ENCODE peak calls at places on chromosomes 11 and 22, in eight cellular contexts. H, Y, P, D, U, S, C and F are unnamed samples. For H3K4me1, the result is how much of the 10 kb centered on the place peaks cover.

GRCh38 chr11:114272311-114272710 is 23.9 kb upstream of the NNMT start:
- DNase-seq in C (no peak), P (no peak), S (no peak), Y (no peak), H (no peak), D (no peak), U (no peak), F (no peak)

GRCh38 chr11:66850588-66851250 is 6.1 kb upstream of the LRFN4 start:
- DNase-seq in Y (no peak), S (no peak), U (no peak), P (peak), H (peak), C (no peak), D (no peak), F (peak)

GRCh38 chr11:41044747-41045146 is 414.7 kb downstream of the LRRC4C start:
- DNase-seq in C (no peak), H (no peak), U (no peak), D (no peak), P (no peak), S (no peak), Y (no peak), F (no peak)

GRCh38 chr11:71929491-71929890 is 645 bp downstream of the RNF121 start:
- DNase-seq in H (no peak), P (no peak), U (no peak), Y (no peak), D (no peak), S (no peak), C (no peak), F (no peak)

GRCh38 chr11:124799384-124800225 is 601 bp downstream of the MSANTD2 start:
- DNase-seq in P (peak), Y (peak), S (peak), H (peak), D (peak), C (no peak), U (peak), F (peak)

GRCh38 chr22:37931893-37932389 is 21.5 kb downstream of the C22orf23 start:
- DNase-seq in C (no peak), U (peak), H (no peak), Y (no peak), P (no peak), D (no peak), S (no peak), F (no peak)

GRCh38 chr11:71076021-71076420 is 176.4 kb downstream of the SHANK2 start:
- DNase-seq in U (no peak), Y (no peak), C (no peak), S (peak), H (no peak), D (no peak), P (no peak), F (no peak)

GRCh38 chr11:64762916-64763803 is 3.4 kb upstream of the PYGM start:
- DNase-seq in C (no peak), H (peak), D (no peak), S (peak), Y (no peak), U (peak), P (no peak), F (peak)

GRCh38 chr22:25120761-25121212 is 78.9 kb upstream of the CRYBB3 start:
- DNase-seq in P (no peak), H (no peak), S (no peak), C (no peak), U (no peak), D (no peak), Y (no peak), F (no peak)

GRCh38 chr11:128550261-128550821 is 37.0 kb downstream of the ETS1 start:
- DNase-seq in U (no peak), C (no peak), P (no peak), H (peak), Y (no peak), S (no peak), D (no peak), F (no peak)

GRCh38 chr22:22341736-22342135 is 97.2 kb downstream of the VPREB1 start:
- DNase-seq in D (no peak), P (no peak), Y (no peak), U (no peak), S (no peak), C (no peak), H (no peak), F (no peak)

GRCh38 chr22:22345781-22346180 is 101.2 kb downstream of the VPREB1 start:
- DNase-seq in Y (no peak), D (no peak), S (no peak), P (no peak), C (no peak), U (no peak), H (no peak), F (no peak)

GRCh38 chr22:22344430-22344829 is 99.8 kb downstream of the VPREB1 start:
- DNase-seq in Y (no peak), H (no peak), D (no peak), P (no peak), C (no peak), S (no peak), U (no peak), F (no peak)

GRCh38 chr22:22342697-22343602 is 98.4 kb downstream of the VPREB1 start:
- DNase-seq in P (no peak), Y (peak), C (peak), U (peak), D (peak), H (peak), S (no peak), F (peak)

GRCh38 chr22:22343603-22344276 is 99.2 kb downstream of the VPREB1 start:
- DNase-seq in S (no peak), C (no peak), P (no peak), H (no peak), Y (no peak), D (no peak), U (peak), F (no peak)
- H3K27ac ChIP-seq in S (no peak), C (no peak), P (no peak), H (no peak), Y (no peak), D (no peak), U (peak), F (no peak)

DNA sequence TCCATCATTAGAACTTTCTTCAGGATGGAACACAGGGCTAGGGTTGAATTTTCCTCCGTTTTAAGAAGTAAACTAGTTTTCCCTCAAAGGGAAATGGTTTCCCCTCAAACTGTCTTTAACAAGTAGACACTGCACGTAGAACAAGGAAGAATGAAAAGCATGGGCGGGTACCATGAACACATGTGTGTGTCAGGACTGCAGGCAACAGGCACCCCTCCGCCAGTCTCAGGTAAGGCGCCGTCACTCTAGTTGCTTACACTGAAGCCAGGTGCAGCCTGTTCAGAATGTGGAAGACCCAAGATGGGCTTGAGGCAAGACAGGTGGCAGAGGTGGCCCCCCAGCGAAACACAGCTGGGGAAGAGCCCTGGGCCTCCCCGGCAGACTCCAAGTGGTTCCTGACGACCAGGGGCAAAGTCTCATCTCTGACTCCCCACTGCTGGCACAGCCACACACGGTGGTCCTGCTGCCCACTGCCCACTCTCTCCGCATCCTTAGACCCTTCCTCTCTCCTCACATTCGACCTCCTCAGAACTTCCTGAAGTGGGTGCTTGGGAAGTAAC is 25.4 kb upstream of the MOB2 start:
- DNase-seq in S (no peak), H (no peak), U (no peak), C (no peak), P (peak), Y (no peak), D (no peak), F (peak)
- H3K4me1 ChIP-seq in S (under half), H (half or more), U (under half), C (under half), P (under half), Y (under half), D (under half), F (under half)

DNA sequence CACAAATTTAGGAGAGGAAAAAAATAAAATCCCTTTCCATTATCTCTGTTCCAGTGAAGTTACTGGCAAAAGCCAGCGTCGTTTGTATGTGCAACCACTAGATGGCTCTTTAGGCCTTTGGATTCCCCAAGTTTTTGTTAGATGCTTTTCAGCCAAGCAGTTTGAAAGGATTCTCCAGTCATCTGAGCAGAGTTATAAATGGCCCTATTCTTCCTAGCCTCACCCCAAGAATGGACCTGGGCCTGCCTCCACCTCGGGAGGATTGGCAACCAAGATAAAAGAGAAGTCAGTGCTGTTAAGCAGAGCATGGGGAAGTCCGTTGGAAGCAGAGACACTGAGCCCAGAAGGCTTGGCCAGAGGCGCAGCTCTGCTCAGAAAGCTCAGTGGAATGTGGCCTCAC is 15.4 kb downstream of the FAM181B start:
- DNase-seq in Y (no peak), U (peak), S (no peak), C (no peak), H (no peak), P (peak), D (no peak), F (no peak)
- H3K27ac ChIP-seq in Y (no peak), U (no peak), S (no peak), C (no peak), H (no peak), P (no peak), D (no peak), F (no peak)

GRCh38 chr11:20161230-20161918 is 1.1 kb upstream of the DBX1 start:
- DNase-seq in S (no peak), H (no peak), C (no peak), U (no peak), P (no peak), D (no peak), Y (no peak), F (no peak)
- H3K4me1 ChIP-seq in S (under half), H (under half), C (under half), U (under half), P (under half), D (under half), Y (under half), F (under half)

GRCh38 chr11:3929689-3930088 is 74.2 kb downstream of the STIM1 start:
- DNase-seq in C (no peak), U (no peak), P (no peak), Y (no peak), S (no peak), D (no peak), H (no peak), F (no peak)
- H3K27ac ChIP-seq in C (no peak), U (no peak), P (no peak), Y (no peak), S (no peak), D (no peak), H (no peak), F (no peak)

DNA sequence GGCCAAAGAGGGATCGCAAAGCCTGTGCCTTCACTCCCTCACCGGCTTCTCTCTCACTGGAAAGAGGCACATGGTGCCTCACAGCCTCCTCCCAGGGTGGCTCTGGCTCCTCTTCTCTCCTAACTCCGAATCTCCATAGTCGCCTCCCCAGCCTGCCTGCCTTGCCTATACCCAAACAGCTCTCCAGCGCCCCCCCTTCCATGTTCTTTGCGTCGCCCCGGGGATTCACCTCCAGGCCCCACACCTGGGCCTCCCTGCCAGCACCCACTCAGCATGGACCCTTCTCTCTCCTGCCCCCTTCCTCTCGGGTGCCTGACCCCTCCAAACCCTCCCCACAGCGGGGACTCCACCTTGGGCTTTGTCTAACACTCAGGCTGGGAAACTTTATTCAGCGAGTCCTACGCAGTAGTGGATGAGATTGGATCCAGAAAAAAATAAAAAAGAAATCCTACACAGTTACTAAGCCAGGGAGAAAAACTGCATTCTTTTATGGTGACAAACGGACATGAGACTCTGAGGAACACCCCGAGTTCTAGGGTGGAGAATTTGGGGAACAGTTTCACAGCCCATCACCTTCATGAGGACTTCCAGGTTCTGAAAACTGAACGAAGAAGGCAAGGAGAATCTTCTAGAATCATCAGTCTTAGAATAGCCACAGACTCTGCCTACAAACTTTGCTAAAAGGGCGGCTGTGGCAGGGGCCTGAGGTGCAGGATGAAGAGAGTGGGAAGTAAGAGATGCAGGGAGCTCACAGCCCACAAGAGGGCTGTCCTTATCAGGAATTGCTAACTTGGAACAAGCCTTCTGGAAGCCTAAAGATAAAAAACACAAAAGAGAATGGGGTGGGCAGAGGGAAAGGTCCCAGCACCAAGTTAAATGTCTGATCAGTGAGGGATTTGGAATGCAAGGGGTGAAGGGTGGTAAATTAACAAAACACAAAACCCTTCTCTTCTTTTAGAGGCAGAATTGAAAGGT is 5.3 kb downstream of the PPM1F start:
- DNase-seq in H (peak), D (no peak), S (peak), C (no peak), Y (no peak), P (no peak), U (no peak), F (no peak)
- H3K4me1 ChIP-seq in H (half or more), D (under half), S (under half), C (under half), Y (under half), P (under half), U (under half), F (under half)